ENCODE peak calls at places on chromosome 13, in nine cellular contexts. J is fibroblast of the aortic adventitia; T is caudate nucleus; V is D341Med; S is heart left ventricle; W is BE2C; I is activated CD4-positive, alpha-beta T cell treated with anti-CD3 and anti-CD28 coated beads, Interleukin-2, amount 50 U/mL, for 1 hour; B is kidney tubule cell; M is RKO. L is an unnamed sample.

GRCh38 chr13:42524487-42525034 is 49.4 kb upstream of the TNFSF11 start:
- DNase-seq in J (peak), T (no peak), V (no peak), S (no peak), W (no peak), I (no peak), B (peak), M (no peak), L (no peak)

GRCh38 chr13:71417205-71417604 is 449.8 kb downstream of the DACH1 start:
- DNase-seq in J (no peak), T (no peak), V (no peak), S (no peak), W (no peak), I (no peak), B (peak), M (peak), L (no peak)

GRCh38 chr13:51628059-51628852 is 44.0 kb downstream of the WDFY2 start:
- DNase-seq in J (no peak), T (no peak), V (no peak), S (no peak), W (peak), I (no peak), B (no peak), M (no peak), L (no peak)

GRCh38 chr13:25648996-25649633 is 277.3 kb downstream of the ATP8A2 start:
- DNase-seq in J (no peak), T (no peak), V (no peak), S (no peak), W (no peak), I (no peak), B (no peak), M (no peak), L (no peak)

GRCh38 chr13:30033681-30034447 is 183.4 kb upstream of the UBL3 start:
- DNase-seq in J (peak), T (no peak), V (no peak), S (no peak), W (no peak), I (no peak), B (peak), M (peak), L (no peak)

GRCh38 chr13:31377946-31378345 is 178.2 kb downstream of the B3GLCT start:
- DNase-seq in J (no peak), T (no peak), V (no peak), S (no peak), W (no peak), I (no peak), B (no peak), M (no peak), L (no peak)

GRCh38 chr13:38687246-38688229 is 661 bp downstream of the FREM2 start:
- DNase-seq in J (no peak), T (no peak), V (peak), S (peak), W (no peak), I (no peak), B (peak), M (no peak), L (no peak)

GRCh38 chr13:21673592-21674270 is 2.9 kb downstream of the FGF9 start:
- DNase-seq in J (peak), T (no peak), V (peak), S (peak), W (peak), I (peak), B (peak), M (peak), L (peak)

GRCh38 chr13:45219123-45219891 is 18.5 kb upstream of the KCTD4 start:
- DNase-seq in J (no peak), T (no peak), V (no peak), S (no peak), W (no peak), I (no peak), B (peak), M (no peak), L (no peak)